ENCODE peak calls at places on chromosome 10, in ten cellular contexts. One of them, this sample, is unnamed. For H3K4me1, the result is how much of the 10 kb centered on the place peaks cover.

GRCh38 chr10:106942035-106942662 is 222.4 kb downstream of the SORCS1 start:
- ATAC-seq in upper lobe of left lung: peak
- ATAC-seq in A549: no peak
- ATAC-seq in IMR-90: no peak
- ATAC-seq in GM12878: no peak
- ATAC-seq in gastrocnemius medialis: no peak
- ATAC-seq in heart left ventricle: peak
- ATAC-seq in HCT116: no peak
- ATAC-seq in HepG2: no peak
- ATAC-seq in right lobe of liver: peak
- ATAC-seq in this sample: peak

GRCh38 chr10:58868736-58869435 is 307.6 kb upstream of the PHYHIPL start:
- ATAC-seq in HCT116: no peak
- ATAC-seq in GM12878: no peak
- ATAC-seq in HepG2: no peak
- ATAC-seq in IMR-90: peak
- ATAC-seq in A549: no peak
- ATAC-seq in right lobe of liver: no peak
- ATAC-seq in gastrocnemius medialis: no peak
- ATAC-seq in heart left ventricle: no peak
- ATAC-seq in upper lobe of left lung: no peak
- ATAC-seq in this sample: no peak

GRCh38 chr10:520402-520787 is 169.1 kb downstream of the DIP2C start:
- ATAC-seq in A549: no peak
- ATAC-seq in heart left ventricle: peak
- ATAC-seq in HepG2: no peak
- ATAC-seq in right lobe of liver: no peak
- ATAC-seq in HCT116: no peak
- ATAC-seq in gastrocnemius medialis: peak
- ATAC-seq in upper lobe of left lung: no peak
- ATAC-seq in GM12878: no peak
- ATAC-seq in IMR-90: no peak
- ATAC-seq in this sample: peak

GRCh38 chr10:75186310-75186709 is 24.3 kb upstream of the VDAC2 start:
- ATAC-seq in upper lobe of left lung: no peak
- ATAC-seq in GM12878: no peak
- ATAC-seq in A549: peak
- ATAC-seq in HCT116: no peak
- ATAC-seq in HepG2: no peak
- ATAC-seq in gastrocnemius medialis: no peak
- ATAC-seq in heart left ventricle: no peak
- ATAC-seq in IMR-90: no peak
- ATAC-seq in right lobe of liver: peak
- ATAC-seq in this sample: no peak

GRCh38 chr10:95580140-95580539 is 19.0 kb upstream of the SORBS1 start:
- ATAC-seq in GM12878: no peak
- ATAC-seq in gastrocnemius medialis: no peak
- ATAC-seq in HepG2: no peak
- ATAC-seq in IMR-90: no peak
- ATAC-seq in A549: no peak
- ATAC-seq in HCT116: no peak
- ATAC-seq in upper lobe of left lung: peak
- ATAC-seq in right lobe of liver: no peak
- ATAC-seq in heart left ventricle: no peak
- ATAC-seq in this sample: no peak

GRCh38 chr10:122499012-122499411 is 37.7 kb downstream of the HTRA1 start:
- ATAC-seq in upper lobe of left lung: no peak
- ATAC-seq in HCT116: no peak
- ATAC-seq in HepG2: no peak
- ATAC-seq in gastrocnemius medialis: no peak
- ATAC-seq in GM12878: no peak
- ATAC-seq in A549: no peak
- ATAC-seq in heart left ventricle: peak
- ATAC-seq in IMR-90: no peak
- ATAC-seq in right lobe of liver: no peak
- ATAC-seq in this sample: no peak

GRCh38 chr10:26621889-26622681 is 75.4 kb upstream of the PDSS1 start:
- ATAC-seq in gastrocnemius medialis: no peak
- ATAC-seq in HCT116: peak
- ATAC-seq in A549: peak
- ATAC-seq in IMR-90: peak
- ATAC-seq in upper lobe of left lung: peak
- ATAC-seq in heart left ventricle: peak
- ATAC-seq in GM12878: peak
- ATAC-seq in HepG2: peak
- ATAC-seq in right lobe of liver: peak
- ATAC-seq in this sample: peak

GRCh38 chr10:102661614-102662133 is 17.4 kb downstream of the TRIM8 start:
- ATAC-seq in A549: peak
- ATAC-seq in GM12878: peak
- ATAC-seq in right lobe of liver: no peak
- ATAC-seq in HCT116: no peak
- ATAC-seq in HepG2: peak
- ATAC-seq in heart left ventricle: peak
- ATAC-seq in upper lobe of left lung: no peak
- ATAC-seq in gastrocnemius medialis: peak
- ATAC-seq in IMR-90: peak
- ATAC-seq in this sample: peak

GRCh38 chr10:20885678-20886077 is 11.4 kb downstream of the NEBL start:
- ATAC-seq in HCT116: no peak
- ATAC-seq in upper lobe of left lung: no peak
- ATAC-seq in heart left ventricle: peak
- ATAC-seq in GM12878: peak
- ATAC-seq in A549: no peak
- ATAC-seq in gastrocnemius medialis: no peak
- ATAC-seq in right lobe of liver: peak
- ATAC-seq in HepG2: no peak
- ATAC-seq in IMR-90: no peak
- ATAC-seq in this sample: no peak

GRCh38 chr10:6950133-6950532 is 370.1 kb upstream of the PRKCQ start:
- ATAC-seq in heart left ventricle: no peak
- ATAC-seq in IMR-90: no peak
- ATAC-seq in right lobe of liver: no peak
- ATAC-seq in upper lobe of left lung: no peak
- ATAC-seq in GM12878: no peak
- ATAC-seq in A549: no peak
- ATAC-seq in gastrocnemius medialis: no peak
- ATAC-seq in HepG2: no peak
- ATAC-seq in HCT116: no peak
- ATAC-seq in this sample: no peak

GRCh38 chr10:120548210-120548609 is 91.2 kb downstream of the PLPP4 start:
- ATAC-seq in gastrocnemius medialis: no peak
- ATAC-seq in A549: no peak
- ATAC-seq in HepG2: no peak
- ATAC-seq in upper lobe of left lung: no peak
- ATAC-seq in right lobe of liver: no peak
- ATAC-seq in heart left ventricle: no peak
- ATAC-seq in HCT116: no peak
- ATAC-seq in IMR-90: no peak
- ATAC-seq in GM12878: no peak
- ATAC-seq in this sample: no peak
- H3K4me1 ChIP-seq in gastrocnemius medialis: under half
- H3K4me1 ChIP-seq in A549: under half
- H3K4me1 ChIP-seq in HepG2: under half
- H3K4me1 ChIP-seq in upper lobe of left lung: under half
- H3K4me1 ChIP-seq in right lobe of liver: under half
- H3K4me1 ChIP-seq in heart left ventricle: under half
- H3K4me1 ChIP-seq in HCT116: under half
- H3K4me1 ChIP-seq in IMR-90: under half
- H3K4me1 ChIP-seq in GM12878: under half
- H3K4me1 ChIP-seq in this sample: under half

DNA sequence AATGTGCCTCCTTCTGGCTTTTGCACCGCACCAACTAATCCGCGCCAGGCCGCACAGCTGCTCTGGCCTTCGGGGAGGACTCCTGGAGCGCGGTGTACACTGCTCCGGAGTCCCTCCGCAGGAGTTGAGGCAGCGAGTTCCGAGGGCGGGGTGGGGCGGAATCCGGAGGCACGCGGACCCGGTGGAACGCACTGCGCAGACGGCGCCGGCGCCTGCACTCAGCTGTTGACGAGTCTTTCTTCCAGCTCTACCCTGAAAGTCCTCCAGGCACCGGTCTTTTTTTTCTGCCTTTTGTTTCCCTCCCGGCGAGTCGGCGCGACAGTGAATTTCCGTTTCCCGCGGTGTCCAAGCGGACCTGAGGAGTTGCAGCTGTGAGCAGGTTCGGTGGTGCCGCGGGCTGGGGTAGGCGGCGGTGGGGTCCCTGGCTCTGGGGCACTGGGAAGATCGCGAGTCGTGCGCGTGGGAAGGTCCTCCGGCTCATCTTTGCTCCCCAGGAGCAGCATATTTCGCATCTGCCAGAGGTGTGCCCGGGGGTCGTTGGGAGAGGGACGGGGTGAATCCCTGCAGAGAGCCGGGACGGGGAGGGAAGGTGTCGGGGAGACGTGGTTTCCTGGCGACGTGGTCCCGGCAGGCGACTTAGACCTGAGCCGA is 44.1 kb downstream of the SFTPD start:
- ATAC-seq in HCT116: peak
- ATAC-seq in A549: peak
- ATAC-seq in HepG2: peak
- ATAC-seq in right lobe of liver: peak
- ATAC-seq in IMR-90: peak
- ATAC-seq in GM12878: peak
- ATAC-seq in upper lobe of left lung: peak
- ATAC-seq in gastrocnemius medialis: peak
- ATAC-seq in heart left ventricle: peak
- ATAC-seq in this sample: peak
- TF ChIP-seq POLR2A in HCT116: no peak
- TF ChIP-seq POLR2A in A549: no peak
- TF ChIP-seq POLR2A in HepG2: no peak
- TF ChIP-seq POLR2A in right lobe of liver: peak
- TF ChIP-seq POLR2A in IMR-90: no peak
- TF ChIP-seq POLR2A in GM12878: no peak
- TF ChIP-seq POLR2A in upper lobe of left lung: no peak
- TF ChIP-seq POLR2A in gastrocnemius medialis: no peak
- TF ChIP-seq POLR2A in heart left ventricle: no peak
- TF ChIP-seq POLR2A in this sample: no peak

GRCh38 chr10:60878224-60878623 is 65.8 kb downstream of the RHOBTB1 start:
- ATAC-seq in IMR-90: no peak
- ATAC-seq in right lobe of liver: no peak
- ATAC-seq in A549: no peak
- ATAC-seq in HepG2: no peak
- ATAC-seq in upper lobe of left lung: no peak
- ATAC-seq in gastrocnemius medialis: peak
- ATAC-seq in GM12878: no peak
- ATAC-seq in HCT116: no peak
- ATAC-seq in heart left ventricle: no peak
- ATAC-seq in this sample: no peak

GRCh38 chr10:60872451-60872850 is 71.5 kb downstream of the RHOBTB1 start:
- ATAC-seq in right lobe of liver: no peak
- ATAC-seq in HCT116: no peak
- ATAC-seq in upper lobe of left lung: no peak
- ATAC-seq in A549: no peak
- ATAC-seq in heart left ventricle: no peak
- ATAC-seq in gastrocnemius medialis: peak
- ATAC-seq in IMR-90: no peak
- ATAC-seq in GM12878: no peak
- ATAC-seq in HepG2: no peak
- ATAC-seq in this sample: no peak

GRCh38 chr10:60883187-60883586 is 60.8 kb downstream of the RHOBTB1 start:
- ATAC-seq in upper lobe of left lung: no peak
- ATAC-seq in gastrocnemius medialis: no peak
- ATAC-seq in A549: peak
- ATAC-seq in heart left ventricle: peak
- ATAC-seq in HCT116: peak
- ATAC-seq in HepG2: peak
- ATAC-seq in IMR-90: no peak
- ATAC-seq in GM12878: peak
- ATAC-seq in right lobe of liver: peak
- ATAC-seq in this sample: no peak

GRCh38 chr10:60877066-60877776 is 66.8 kb downstream of the RHOBTB1 start:
- ATAC-seq in right lobe of liver: no peak
- ATAC-seq in A549: no peak
- ATAC-seq in heart left ventricle: no peak
- ATAC-seq in gastrocnemius medialis: peak
- ATAC-seq in HCT116: no peak
- ATAC-seq in upper lobe of left lung: no peak
- ATAC-seq in HepG2: no peak
- ATAC-seq in IMR-90: peak
- ATAC-seq in GM12878: no peak
- ATAC-seq in this sample: no peak

DNA sequence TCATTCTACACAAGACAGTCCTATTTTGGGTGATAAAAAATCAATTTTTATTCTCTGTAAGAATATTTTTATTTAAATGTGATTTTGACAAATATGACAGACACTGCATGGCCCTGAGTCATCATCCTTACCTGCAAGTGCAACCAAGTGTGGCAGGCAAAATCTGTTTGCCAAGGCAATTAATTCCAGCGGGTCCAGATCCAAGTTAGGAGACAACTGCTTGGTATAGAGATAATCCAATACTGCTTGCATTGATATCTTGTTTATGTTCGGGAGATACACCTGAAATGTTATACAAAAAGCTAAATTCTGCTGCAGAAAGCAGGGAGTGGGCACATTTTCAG is 66.2 kb downstream of the RHOBTB1 start:
- ATAC-seq in heart left ventricle: no peak
- ATAC-seq in right lobe of liver: no peak
- ATAC-seq in HepG2: no peak
- ATAC-seq in IMR-90: no peak
- ATAC-seq in gastrocnemius medialis: peak
- ATAC-seq in HCT116: no peak
- ATAC-seq in upper lobe of left lung: no peak
- ATAC-seq in GM12878: no peak
- ATAC-seq in A549: no peak
- ATAC-seq in this sample: no peak
- H3K4me1 ChIP-seq in heart left ventricle: under half
- H3K4me1 ChIP-seq in right lobe of liver: under half
- H3K4me1 ChIP-seq in HepG2: under half
- H3K4me1 ChIP-seq in IMR-90: under half
- H3K4me1 ChIP-seq in gastrocnemius medialis: under half
- H3K4me1 ChIP-seq in HCT116: under half
- H3K4me1 ChIP-seq in upper lobe of left lung: under half
- H3K4me1 ChIP-seq in GM12878: under half
- H3K4me1 ChIP-seq in A549: under half
- H3K4me1 ChIP-seq in this sample: under half

DNA sequence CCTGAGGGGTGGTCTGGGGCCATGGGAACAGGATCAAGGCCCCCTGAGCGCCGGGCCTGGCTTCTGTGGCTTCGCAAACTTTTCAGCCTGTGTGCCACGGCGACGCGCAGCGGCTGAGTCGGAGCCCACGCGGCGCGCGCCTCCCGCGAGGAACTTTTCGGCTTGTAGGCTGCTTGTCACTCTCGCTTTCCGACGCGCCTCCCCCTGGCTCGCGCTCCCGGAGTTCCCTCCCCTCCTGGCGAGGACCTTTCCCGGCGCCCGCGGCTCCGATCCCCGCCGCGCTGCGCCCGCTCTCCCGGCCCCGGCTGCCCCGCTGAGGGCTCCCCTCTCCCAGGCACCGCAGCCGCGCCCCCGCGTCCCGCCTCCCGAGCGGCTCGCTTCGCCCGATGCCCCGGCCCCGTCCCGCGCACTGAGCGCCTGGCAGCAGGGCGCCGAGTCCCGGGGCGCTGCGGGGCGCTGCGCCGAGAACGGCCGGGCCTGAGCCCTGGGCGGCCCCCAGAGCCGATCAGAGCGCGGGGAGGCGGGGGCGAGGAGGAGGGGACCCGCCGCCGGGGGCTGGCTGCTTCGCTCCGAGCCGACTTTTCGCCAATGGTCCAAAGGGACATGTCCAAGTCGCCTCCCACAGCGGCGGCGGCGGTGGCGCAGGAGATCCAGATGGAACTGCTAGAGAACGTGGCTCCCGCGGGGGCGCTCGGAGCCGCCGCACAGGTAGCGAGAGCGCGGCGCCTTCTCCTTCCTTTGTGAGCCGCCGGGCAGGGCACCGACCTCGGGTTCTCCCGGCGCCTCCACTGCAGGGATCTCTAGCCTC is at the start of gene CACNB2:
- ATAC-seq in right lobe of liver: peak
- ATAC-seq in upper lobe of left lung: peak
- ATAC-seq in HepG2: peak
- ATAC-seq in GM12878: no peak
- ATAC-seq in gastrocnemius medialis: no peak
- ATAC-seq in heart left ventricle: peak
- ATAC-seq in HCT116: peak
- ATAC-seq in A549: peak
- ATAC-seq in IMR-90: peak
- ATAC-seq in this sample: peak
- TF ChIP-seq POLR2A in right lobe of liver: no peak
- TF ChIP-seq POLR2A in upper lobe of left lung: no peak
- TF ChIP-seq POLR2A in HepG2: no peak
- TF ChIP-seq POLR2A in GM12878: no peak
- TF ChIP-seq POLR2A in gastrocnemius medialis: no peak
- TF ChIP-seq POLR2A in heart left ventricle: no peak
- TF ChIP-seq POLR2A in HCT116: no peak
- TF ChIP-seq POLR2A in A549: no peak
- TF ChIP-seq POLR2A in IMR-90: no peak
- TF ChIP-seq POLR2A in this sample: peak

This sample was measured in gastroesophageal sphincter.